ENCODE peak calls at places on chromosomes 2 and 18, in nine cellular contexts. O is pancreas, F is hepatocyte, G is kidney, V is cardiac muscle cell, P is AG04449, H is AG04450, L is K562, J is ascending aorta. D is an unnamed sample.

GRCh38 chr2:237309011-237309410 is 105.0 kb downstream of the COL6A3 start:
- DNase-seq in O (no peak), F (no peak), G (no peak), V (peak), P (no peak), H (no peak), L (no peak), J (no peak), D (no peak)

GRCh38 chr2:42964444-42965081 is 172.2 kb upstream of the HAAO start:
- DNase-seq in O (peak), F (peak), G (peak), V (peak), P (peak), H (peak), L (no peak), J (peak), D (no peak)

GRCh38 chr2:149904816-149905215 is 317.2 kb upstream of the MMADHC start:
- DNase-seq in O (no peak), F (no peak), G (no peak), V (no peak), P (no peak), H (no peak), L (no peak), J (no peak), D (no peak)

GRCh38 chr2:16038586-16038985 is 98.2 kb downstream of the MYCN start:
- DNase-seq in O (no peak), F (no peak), G (no peak), V (no peak), P (no peak), H (no peak), L (no peak), J (no peak), D (peak)

GRCh38 chr2:62192811-62193210 is 3.1 kb upstream of the B3GNT2 start:
- DNase-seq in O (no peak), F (peak), G (no peak), V (no peak), P (no peak), H (no peak), L (no peak), J (no peak), D (no peak)

GRCh38 chr2:56981554-56981953 is 797.8 kb downstream of the CCDC85A start:
- DNase-seq in O (no peak), F (no peak), G (no peak), V (no peak), P (peak), H (no peak), L (no peak), J (no peak), D (no peak)

GRCh38 chr2:70947556-70948184 is 12.0 kb downstream of the ATP6V1B1 start:
- DNase-seq in O (no peak), F (no peak), G (no peak), V (peak), P (no peak), H (peak), L (no peak), J (peak), D (no peak)

GRCh38 chr2:96084006-96084857 is 32.1 kb downstream of the ADRA2B start:
- DNase-seq in O (no peak), F (no peak), G (no peak), V (no peak), P (no peak), H (no peak), L (no peak), J (no peak), D (no peak)

GRCh38 chr2:106095478-106096392 is 98.4 kb downstream of the UXS1 start:
- DNase-seq in O (no peak), F (no peak), G (no peak), V (no peak), P (no peak), H (no peak), L (no peak), J (no peak), D (no peak)

GRCh38 chr2:150274108-150274507 is 213.4 kb downstream of the RND3 start:
- DNase-seq in O (no peak), F (no peak), G (no peak), V (no peak), P (no peak), H (no peak), L (no peak), J (no peak), D (no peak)

GRCh38 chr2:63403820-63404219 is 184.5 kb downstream of the WDPCP start:
- DNase-seq in O (no peak), F (no peak), G (no peak), V (no peak), P (no peak), H (no peak), L (no peak), J (no peak), D (no peak)

GRCh38 chr2:85277416-85278158 is 50.2 kb downstream of the TGOLN2 start:
- DNase-seq in O (no peak), F (peak), G (no peak), V (peak), P (no peak), H (peak), L (no peak), J (peak), D (no peak)

GRCh38 chr2:47201224-47201623 is 46.1 kb upstream of the STPG4 start:
- DNase-seq in O (no peak), F (no peak), G (no peak), V (peak), P (no peak), H (no peak), L (no peak), J (no peak), D (no peak)

GRCh38 chr18:55001625-55002024 is 42.4 kb upstream of the CCDC68 start:
- DNase-seq in O (no peak), F (peak), G (no peak), V (no peak), P (no peak), H (no peak), L (no peak), J (no peak), D (no peak)

GRCh38 chr18:393558-393957 is 106.9 kb downstream of the COLEC12 start:
- DNase-seq in O (no peak), F (no peak), G (no peak), V (no peak), P (no peak), H (no peak), L (no peak), J (no peak), D (no peak)

GRCh38 chr2:120683701-120684100 is 52.0 kb upstream of the GLI2 start:
- DNase-seq in O (no peak), F (no peak), G (no peak), V (no peak), P (no peak), H (no peak), L (no peak), J (no peak), D (no peak)

GRCh38 chr2:227509824-227510619 is 38.1 kb downstream of the AGFG1 start:
- DNase-seq in O (no peak), F (no peak), G (no peak), V (peak), P (peak), H (no peak), L (no peak), J (no peak), D (no peak)

GRCh38 chr2:83522891-83523493 is 936.1 kb downstream of the SUCLG1 start:
- DNase-seq in O (no peak), F (no peak), G (no peak), V (no peak), P (no peak), H (no peak), L (no peak), J (no peak), D (no peak)

GRCh38 chr18:10228380-10228779 is 226.1 kb upstream of the APCDD1 start:
- DNase-seq in O (no peak), F (no peak), G (no peak), V (no peak), P (no peak), H (no peak), L (no peak), J (no peak), D (peak)

GRCh38 chr2:7891312-7891711 is 790.5 kb upstream of the ID2 start:
- DNase-seq in O (no peak), F (no peak), G (no peak), V (no peak), P (no peak), H (no peak), L (no peak), J (no peak), D (no peak)

GRCh38 chr2:80393996-80394395 is 89.4 kb upstream of the LRRTM1 start:
- DNase-seq in O (no peak), F (no peak), G (no peak), V (no peak), P (no peak), H (no peak), L (no peak), J (no peak), D (no peak)

GRCh38 chr2:188369365-188369764 is 77.7 kb downstream of the GULP1 start:
- DNase-seq in O (peak), F (peak), G (no peak), V (peak), P (no peak), H (no peak), L (peak), J (no peak), D (peak)

GRCh38 chr18:24050916-24051255 is 36.3 kb downstream of the TTC39C start:
- DNase-seq in O (no peak), F (peak), G (no peak), V (no peak), P (no peak), H (no peak), L (no peak), J (no peak), D (no peak)

GRCh38 chr2:22291074-22291473 is 1093.9 kb upstream of the KLHL29 start:
- DNase-seq in O (no peak), F (no peak), G (no peak), V (no peak), P (no peak), H (no peak), L (no peak), J (no peak), D (no peak)

GRCh38 chr18:55256568-55257289 is 297.5 kb upstream of the CCDC68 start:
- DNase-seq in O (no peak), F (no peak), G (no peak), V (no peak), P (no peak), H (no peak), L (no peak), J (no peak), D (no peak)

GRCh38 chr2:68870215-68870614 is 982 bp downstream of the BMP10 start:
- DNase-seq in O (no peak), F (no peak), G (no peak), V (peak), P (no peak), H (no peak), L (no peak), J (no peak), D (no peak)

GRCh38 chr2:51650769-51651168 is 618.8 kb upstream of the NRXN1 start:
- DNase-seq in O (no peak), F (no peak), G (no peak), V (no peak), P (no peak), H (no peak), L (no peak), J (no peak), D (no peak)

GRCh38 chr2:43708178-43708577 is 31.9 kb upstream of the C1GALT1C1L start:
- DNase-seq in O (no peak), F (no peak), G (no peak), V (peak), P (no peak), H (no peak), L (no peak), J (no peak), D (no peak)

GRCh38 chr2:84495539-84496146 is 20.7 kb upstream of the DNAH6 start:
- DNase-seq in O (no peak), F (peak), G (no peak), V (peak), P (no peak), H (peak), L (peak), J (no peak), D (peak)

GRCh38 chr18:8501044-8501443 is 108.2 kb upstream of the RAB12 start:
- DNase-seq in O (no peak), F (no peak), G (no peak), V (no peak), P (no peak), H (no peak), L (no peak), J (no peak), D (no peak)

GRCh38 chr18:76524900-76525698 is 30.1 kb upstream of the ZNF516 start:
- DNase-seq in O (peak), F (peak), G (peak), V (peak), P (no peak), H (no peak), L (no peak), J (no peak), D (no peak)

GRCh38 chr2:20501974-20502373 is 55.1 kb downstream of the RHOB start:
- DNase-seq in O (no peak), F (peak), G (no peak), V (peak), P (peak), H (peak), L (no peak), J (no peak), D (no peak)

GRCh38 chr2:139142252-139142651 is 362.1 kb upstream of the NXPH2 start:
- DNase-seq in O (no peak), F (peak), G (no peak), V (peak), P (no peak), H (no peak), L (peak), J (no peak), D (no peak)

GRCh38 chr2:27182346-27182745 is 29.5 kb upstream of the ATRAID start:
- DNase-seq in O (no peak), F (no peak), G (no peak), V (peak), P (peak), H (peak), L (no peak), J (no peak), D (no peak)

GRCh38 chr2:109385506-109385905 is 228.3 kb downstream of the SEPTIN10 start:
- DNase-seq in O (no peak), F (no peak), G (peak), V (no peak), P (no peak), H (no peak), L (no peak), J (peak), D (no peak)

GRCh38 chr18:80009661-80010550 is 21.5 kb upstream of the TXNL4A start:
- DNase-seq in O (peak), F (peak), G (no peak), V (peak), P (peak), H (peak), L (peak), J (peak), D (no peak)

GRCh38 chr2:201347154-201347553 is 10.0 kb downstream of the FLACC1 start:
- DNase-seq in O (no peak), F (no peak), G (no peak), V (no peak), P (no peak), H (no peak), L (no peak), J (no peak), D (peak)

GRCh38 chr2:1236596-1236995 is 176.7 kb upstream of the TPO start:
- DNase-seq in O (no peak), F (no peak), G (no peak), V (no peak), P (no peak), H (no peak), L (no peak), J (no peak), D (no peak)

GRCh38 chr2:190181066-190181681 is 118.6 kb upstream of the MSTN start:
- DNase-seq in O (no peak), F (no peak), G (no peak), V (no peak), P (no peak), H (no peak), L (no peak), J (no peak), D (no peak)

GRCh38 chr2:152950125-152950524 is 231.7 kb downstream of the ARL6IP6 start:
- DNase-seq in O (no peak), F (peak), G (no peak), V (no peak), P (no peak), H (no peak), L (no peak), J (no peak), D (no peak)

DNA sequence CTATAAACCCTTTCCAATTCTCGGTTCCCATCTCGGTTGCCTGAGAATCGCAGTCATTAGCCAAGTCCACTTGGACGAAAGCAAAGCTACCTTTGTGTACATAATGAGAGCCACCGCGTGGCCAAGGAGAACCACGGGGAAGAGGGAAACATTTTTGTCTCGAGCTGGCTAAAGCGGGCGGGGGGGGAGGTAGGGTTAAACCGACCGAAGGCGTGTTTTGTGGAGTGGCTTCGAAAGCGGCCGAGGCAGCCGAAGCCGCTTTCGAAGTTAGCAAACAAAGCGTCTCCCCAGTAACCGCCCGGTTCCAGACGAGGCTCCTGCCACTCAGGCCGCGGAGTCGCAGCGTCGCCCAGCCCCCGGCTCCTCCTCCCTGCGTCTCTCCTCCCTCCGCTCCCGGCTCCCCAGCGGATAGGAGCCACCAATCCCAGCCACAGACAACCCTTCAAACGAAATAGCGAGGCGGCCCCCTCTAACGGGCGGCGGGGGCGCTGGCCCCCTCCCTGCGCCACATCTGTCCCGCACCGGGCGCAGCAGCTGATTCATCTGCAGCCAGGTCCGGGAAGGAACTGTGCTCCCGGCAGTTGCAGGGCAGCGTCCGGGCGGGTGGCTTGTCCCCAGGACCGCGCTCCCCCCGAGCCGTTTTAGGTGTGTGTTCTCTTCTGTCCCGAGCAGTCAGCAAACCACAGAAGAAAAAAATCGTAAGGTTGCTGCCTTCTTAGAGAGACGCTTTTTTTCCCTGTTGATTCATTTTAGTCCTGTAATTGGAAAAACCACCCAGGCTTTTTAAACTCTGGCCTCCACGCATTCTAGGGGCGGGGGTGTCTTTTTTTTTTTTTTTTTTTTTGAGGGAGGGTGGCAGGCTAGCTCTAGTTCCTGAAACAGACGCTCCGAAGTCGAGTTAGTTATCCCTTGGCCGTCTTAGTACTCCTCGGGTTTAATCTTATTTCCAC is 1.8 kb upstream of the TGIF1 start:
- DNase-seq in O (peak), F (peak), G (peak), V (peak), P (no peak), H (peak), L (peak), J (peak), D (peak)
- TF ChIP-seq CTCF in O (no peak), F (peak), G (no peak), V (peak), P (peak), H (peak), L (no peak), J (no peak), D (no peak)

DNA sequence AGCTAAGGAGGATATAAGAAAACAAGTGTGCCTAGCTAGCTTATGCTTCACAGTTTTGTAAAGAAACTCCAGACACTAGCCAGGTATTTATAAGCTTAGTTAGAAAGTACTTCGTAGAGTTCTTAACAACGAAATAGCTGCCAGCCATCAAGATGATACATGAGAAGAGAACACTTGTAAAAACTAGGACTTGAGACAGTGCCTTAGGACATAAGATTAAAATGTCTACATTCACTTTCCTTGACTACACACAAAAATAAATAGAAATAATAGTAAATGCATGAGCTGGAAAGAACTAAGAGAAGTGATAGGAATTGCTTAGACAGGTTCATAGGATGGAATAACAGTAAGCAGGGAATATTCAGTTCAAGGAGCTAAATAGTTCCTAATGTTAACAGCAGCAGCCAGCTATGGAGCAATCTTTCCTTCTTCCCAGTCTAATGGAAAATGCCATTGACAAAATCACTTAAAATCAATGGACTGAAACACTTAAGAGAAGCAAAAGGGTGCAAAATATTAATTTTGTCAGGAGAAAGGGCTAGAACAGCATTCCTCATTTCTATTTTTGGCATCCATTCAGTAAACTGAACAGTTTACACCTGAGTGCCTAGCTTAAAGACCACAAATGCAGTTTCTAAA is 186.6 kb downstream of the PDE11A start:
- DNase-seq in O (no peak), F (no peak), G (no peak), V (no peak), P (no peak), H (no peak), L (no peak), J (no peak), D (no peak)
- TF ChIP-seq CTCF in O (no peak), F (no peak), G (no peak), V (no peak), P (no peak), H (no peak), L (no peak), J (no peak), D (no peak)

GRCh38 chr2:240560480-240561324 is 545 bp downstream of the DUSP28 start:
- DNase-seq in O (peak), F (peak), G (peak), V (peak), P (peak), H (peak), L (peak), J (peak), D (peak)
- TF ChIP-seq CTCF in O (no peak), F (no peak), G (peak), V (peak), P (peak), H (peak), L (no peak), J (peak), D (no peak)

GRCh38 chr2:65075605-65076344 is 19.6 kb downstream of the CEP68 start:
- DNase-seq in O (no peak), F (no peak), G (peak), V (no peak), P (no peak), H (no peak), L (peak), J (peak), D (no peak)
- TF ChIP-seq CTCF in O (no peak), F (no peak), G (no peak), V (no peak), P (no peak), H (no peak), L (no peak), J (no peak), D (no peak)

DNA sequence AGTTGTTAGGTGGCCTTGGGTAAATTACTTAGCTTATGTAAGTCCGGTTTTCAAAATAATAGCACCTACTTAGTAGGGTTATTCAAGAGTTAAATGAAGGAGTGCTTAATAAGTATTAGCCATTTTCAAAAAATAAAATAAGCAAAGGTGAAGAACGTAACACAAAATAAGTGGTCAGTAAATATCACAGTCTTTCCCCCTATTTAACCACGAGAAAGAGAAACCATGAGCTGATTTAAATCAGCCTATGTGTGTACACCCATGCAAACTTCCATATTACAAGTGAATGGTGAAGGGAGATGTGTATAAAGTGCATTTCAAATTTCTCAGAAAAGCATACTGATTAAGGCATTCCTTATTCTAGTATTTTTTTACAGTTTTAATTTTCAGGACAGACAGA is 2.2 kb downstream of the WIPF1 start:
- DNase-seq in O (no peak), F (no peak), G (no peak), V (no peak), P (no peak), H (no peak), L (no peak), J (no peak), D (no peak)
- TF ChIP-seq CTCF in O (no peak), F (no peak), G (no peak), V (no peak), P (no peak), H (no peak), L (no peak), J (no peak), D (no peak)

GRCh38 chr2:160463245-160463644 is 30.4 kb downstream of the RBMS1 start:
- DNase-seq in O (no peak), F (no peak), G (no peak), V (no peak), P (no peak), H (no peak), L (no peak), J (no peak), D (no peak)

GRCh38 chr2:160464996-160465395 is 28.6 kb downstream of the RBMS1 start:
- DNase-seq in O (no peak), F (no peak), G (no peak), V (no peak), P (no peak), H (no peak), L (no peak), J (no peak), D (no peak)

GRCh38 chr2:160467086-160467485 is 26.5 kb downstream of the RBMS1 start:
- DNase-seq in O (no peak), F (no peak), G (no peak), V (no peak), P (no peak), H (no peak), L (no peak), J (no peak), D (no peak)

GRCh38 chr2:160464017-160464416 is 29.6 kb downstream of the RBMS1 start:
- DNase-seq in O (no peak), F (no peak), G (no peak), V (no peak), P (no peak), H (no peak), L (no peak), J (no peak), D (no peak)

GRCh38 chr2:160465406-160465805 is 28.2 kb downstream of the RBMS1 start:
- DNase-seq in O (no peak), F (no peak), G (no peak), V (no peak), P (no peak), H (no peak), L (no peak), J (no peak), D (no peak)
- TF ChIP-seq CTCF in O (no peak), F (no peak), G (no peak), V (no peak), P (no peak), H (no peak), L (no peak), J (no peak), D (no peak)

D was measured in WERI-Rb-1.